ENCODE peak calls at places on chromosome 7, in six cellular contexts. Y is BJ, U is aorta, Q is kidney tubule cell, C is neural progenitor cell, G is EL. S is an unnamed sample.

GRCh38 chr7:17320102-17320497 is 21.6 kb downstream of the AHR start:
- DNase-seq in C (no peak), U (no peak), Q (no peak), G (peak), Y (no peak), S (peak)

GRCh38 chr7:111560773-111561658 is 1.3 kb downstream of the IMMP2L start:
- DNase-seq in G (peak), C (peak), Q (peak), Y (no peak), U (no peak), S (peak)

GRCh38 chr7:155868955-155869783 is 56.9 kb upstream of the SHH start:
- DNase-seq in Y (no peak), U (no peak), Q (no peak), C (no peak), G (no peak), S (no peak)

GRCh38 chr7:14321947-14322346 is 332.5 kb upstream of the ETV1 start:
- DNase-seq in G (no peak), C (no peak), U (no peak), Q (peak), Y (no peak), S (no peak)

GRCh38 chr7:105689093-105689819 is 108.0 kb upstream of the EFCAB10 start:
- DNase-seq in Y (no peak), G (no peak), C (peak), Q (no peak), U (no peak), S (no peak)

GRCh38 chr7:47693161-47693740 is 111.3 kb upstream of the TNS3 start:
- DNase-seq in Q (peak), Y (no peak), U (no peak), G (peak), C (no peak), S (peak)

GRCh38 chr7:28732037-28732869 is 225.9 kb downstream of the TRIL start:
- DNase-seq in C (peak), Y (no peak), G (peak), Q (peak), U (no peak), S (peak)

GRCh38 chr7:70619130-70619529 is 512.8 kb upstream of the GALNT17 start:
- DNase-seq in Y (no peak), G (no peak), C (peak), U (no peak), Q (no peak), S (no peak)

GRCh38 chr7:150997075-150997511 is 6.3 kb downstream of the NOS3 start:
- DNase-seq in Y (no peak), Q (no peak), G (no peak), U (no peak), C (no peak), S (no peak)

GRCh38 chr7:137820156-137820555 is 26.6 kb downstream of the DGKI start:
- DNase-seq in Q (no peak), Y (no peak), G (no peak), U (no peak), C (peak), S (no peak)

S was measured in renal cortical epithelial cell.